ENCODE peak calls at places on chromosomes 13 and 19, in five cellular contexts. W, H, R, A and E are unnamed samples.

GRCh38 chr19:35204799-35205732 is 23.5 kb downstream of the FAM187B start:
- DNase-seq in W (peak), H (no peak), R (no peak), A (no peak), E (no peak)

GRCh38 chr13:79384022-79384610 is 21.9 kb downstream of the RBM26 start:
- DNase-seq in W (no peak), H (no peak), R (no peak), A (no peak), E (no peak)

GRCh38 chr19:3319643-3320353 is 46.6 kb upstream of the NFIC start:
- DNase-seq in W (no peak), H (no peak), R (no peak), A (no peak), E (no peak)

GRCh38 chr13:111505175-111505777 is 184.8 kb downstream of the TEX29 start:
- DNase-seq in W (no peak), H (no peak), R (peak), A (no peak), E (no peak)

GRCh38 chr13:45297456-45298205 is 43.4 kb downstream of the TPT1 start:
- DNase-seq in W (no peak), H (no peak), R (no peak), A (no peak), E (no peak)

GRCh38 chr13:99342723-99343315 is 35.6 kb upstream of the GPR183 start:
- DNase-seq in W (no peak), H (no peak), R (no peak), A (no peak), E (no peak)

GRCh38 chr13:24860775-24861174 is 96.8 kb downstream of the RNF17 start:
- DNase-seq in W (no peak), H (no peak), R (no peak), A (no peak), E (no peak)

GRCh38 chr13:103878891-103879605 is 812.8 kb upstream of the SLC10A2 start:
- DNase-seq in W (no peak), H (no peak), R (no peak), A (no peak), E (no peak)

GRCh38 chr13:33544308-33544707 is 258.8 kb upstream of the STARD13 start:
- DNase-seq in W (no peak), H (no peak), R (no peak), A (no peak), E (no peak)

GRCh38 chr13:100608906-100609305 is 20.3 kb upstream of the GGACT start:
- DNase-seq in W (no peak), H (no peak), R (no peak), A (no peak), E (no peak)

GRCh38 chr19:45475537-45476348 is 7.9 kb downstream of the FOSB start:
- DNase-seq in W (no peak), H (no peak), R (no peak), A (no peak), E (no peak)

GRCh38 chr13:36345438-36346221 is 564 bp downstream of the SPART start:
- DNase-seq in W (peak), H (peak), R (peak), A (peak), E (peak)

GRCh38 chr19:52094526-52094925 is 1.0 kb downstream of the ZNF841 start:
- DNase-seq in W (no peak), H (no peak), R (no peak), A (no peak), E (no peak)

GRCh38 chr19:17348700-17349099 is 11.3 kb downstream of the GTPBP3 start:
- DNase-seq in W (peak), H (no peak), R (peak), A (peak), E (no peak)

GRCh38 chr13:48710160-48710559 is 56.4 kb downstream of the CYSLTR2 start:
- DNase-seq in W (no peak), H (no peak), R (no peak), A (no peak), E (no peak)

GRCh38 chr19:34596989-34597388 is 80.0 kb downstream of the SCGB2B2 start:
- DNase-seq in W (no peak), H (no peak), R (no peak), A (no peak), E (no peak)

GRCh38 chr19:32862173-32862572 is 7.4 kb downstream of the SLC7A9 start:
- DNase-seq in W (no peak), H (no peak), R (no peak), A (no peak), E (no peak)

GRCh38 chr13:44388427-44388826 is 14.8 kb downstream of the SERP2 start:
- DNase-seq in W (peak), H (no peak), R (no peak), A (no peak), E (no peak)

GRCh38 chr19:11995174-11995573 is 30.3 kb downstream of the ZNF763 start:
- DNase-seq in W (no peak), H (no peak), R (no peak), A (no peak), E (no peak)

GRCh38 chr13:25347156-25347555 is 24.6 kb upstream of the ATP8A2 start:
- DNase-seq in W (no peak), H (no peak), R (no peak), A (no peak), E (no peak)

GRCh38 chr19:49691243-49692101 is 556 bp downstream of the CPT1C start:
- DNase-seq in W (peak), H (no peak), R (peak), A (no peak), E (no peak)

GRCh38 chr13:30318026-30318425 is 10.7 kb upstream of the KATNAL1 start:
- DNase-seq in W (no peak), H (no peak), R (no peak), A (no peak), E (no peak)

GRCh38 chr13:97967948-97968347 is 14.5 kb downstream of the IPO5 start:
- DNase-seq in W (no peak), H (no peak), R (no peak), A (no peak), E (no peak)

DNA sequence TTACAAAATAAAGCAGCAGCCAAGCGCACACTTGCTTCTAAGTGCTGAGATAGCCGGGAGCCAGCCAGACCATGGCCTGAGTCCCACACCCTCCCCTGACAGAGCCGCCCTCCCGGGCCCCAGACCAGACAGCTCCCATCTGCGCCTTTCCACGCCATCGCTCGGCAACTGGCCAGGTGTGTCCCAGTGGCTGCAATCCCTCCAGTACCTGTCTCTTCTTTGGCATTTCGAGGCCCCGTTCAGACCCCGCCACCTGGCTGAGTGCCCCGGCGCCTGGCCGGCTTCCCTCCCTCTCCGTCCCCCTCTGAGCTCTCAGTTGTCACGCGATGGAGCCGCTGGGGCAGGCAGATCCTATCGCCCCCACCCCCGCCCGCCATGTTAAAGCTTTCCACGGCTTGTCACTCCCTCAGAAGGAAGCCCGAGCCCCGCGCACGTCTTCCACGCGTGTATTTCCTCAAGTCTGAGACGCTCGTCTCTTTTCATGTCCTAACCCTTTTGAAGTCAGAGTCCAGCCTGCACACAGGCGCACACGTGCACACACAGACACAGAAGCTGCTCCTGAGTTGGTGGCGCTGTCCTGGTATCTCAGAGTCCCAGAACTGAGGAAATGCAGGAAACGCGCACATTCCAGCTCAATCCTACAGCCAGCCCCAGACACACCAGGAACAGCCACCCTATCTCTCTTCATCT is 7.9 kb downstream of the MLLT1 start:
- DNase-seq in W (peak), H (no peak), R (no peak), A (no peak), E (peak)
- H3K27ac ChIP-seq in W (peak), H (no peak), R (peak), A (no peak), E (peak)

DNA sequence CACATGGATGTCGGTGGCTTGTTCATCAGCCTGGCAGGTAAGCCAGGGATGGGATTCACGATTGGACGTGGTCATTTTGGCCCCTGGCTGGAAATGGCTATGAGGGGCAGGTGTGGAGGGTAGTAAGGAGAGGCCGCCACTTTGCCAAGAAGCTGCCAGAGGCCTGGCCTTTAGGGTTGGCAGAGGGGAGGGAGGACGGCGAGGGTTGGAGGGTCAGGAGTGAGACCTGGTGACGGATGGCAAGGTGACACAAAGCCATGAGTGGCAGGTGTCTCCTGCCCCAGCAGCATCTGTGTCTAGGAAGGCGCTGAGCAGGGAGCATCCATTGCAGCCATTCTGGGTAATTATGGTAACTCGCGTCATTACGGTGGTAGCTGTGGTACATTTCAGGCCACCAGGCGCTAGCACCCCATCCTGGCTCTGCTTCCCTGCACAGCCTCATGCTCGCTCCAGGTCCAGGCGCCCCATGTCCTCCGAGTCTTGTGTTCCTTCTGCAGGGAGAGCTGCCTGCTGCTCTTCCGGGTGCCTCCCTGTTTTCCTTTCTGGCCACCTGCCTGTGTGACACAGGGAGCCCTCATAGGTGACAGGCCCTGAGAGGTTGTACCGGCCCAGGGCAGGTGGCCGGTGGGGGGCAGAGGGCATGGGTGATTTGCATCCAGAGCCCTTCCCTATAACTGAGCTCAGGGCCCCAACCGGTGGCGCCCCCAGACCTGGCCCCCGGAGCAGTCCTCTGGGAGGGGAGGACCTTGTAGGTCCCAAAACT is 4.2 kb downstream of the SSBP4 start:
- DNase-seq in W (no peak), H (no peak), R (no peak), A (no peak), E (no peak)
- H3K27ac ChIP-seq in W (peak), H (no peak), R (no peak), A (no peak), E (no peak)

GRCh38 chr13:50122465-50122864 is 107.2 kb downstream of the KCNRG start:
- DNase-seq in W (no peak), H (no peak), R (no peak), A (no peak), E (no peak)
- H3K27ac ChIP-seq in W (peak), H (no peak), R (no peak), A (peak), E (no peak)

GRCh38 chr13:80436571-80437169 is 95.7 kb upstream of the SPRY2 start:
- DNase-seq in W (peak), H (no peak), R (no peak), A (no peak), E (no peak)
- H3K27ac ChIP-seq in W (peak), H (no peak), R (no peak), A (no peak), E (no peak)

DNA sequence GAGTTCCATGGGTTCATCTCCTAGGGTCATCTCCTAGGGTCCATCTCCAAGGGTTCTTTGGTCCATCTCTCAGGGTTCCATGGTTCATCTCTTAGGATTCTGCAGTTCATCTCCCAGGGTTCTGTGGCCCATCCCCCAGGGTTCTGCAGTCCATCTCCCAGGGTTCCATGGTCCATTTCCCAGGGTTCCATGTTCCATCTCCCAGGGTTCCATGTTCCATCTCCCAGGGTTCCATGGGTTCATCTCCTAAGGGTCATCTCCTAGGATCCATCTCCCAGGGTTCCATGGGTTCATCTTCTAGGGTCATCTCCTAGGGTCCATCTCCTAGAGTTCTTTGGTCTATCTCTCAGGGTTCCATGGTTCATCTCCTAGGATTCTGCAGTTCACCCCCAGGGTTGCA is 4.9 kb downstream of the TMEM59L start:
- DNase-seq in W (no peak), H (no peak), R (no peak), A (no peak), E (no peak)
- H3K27ac ChIP-seq in W (no peak), H (no peak), R (no peak), A (no peak), E (no peak)

DNA sequence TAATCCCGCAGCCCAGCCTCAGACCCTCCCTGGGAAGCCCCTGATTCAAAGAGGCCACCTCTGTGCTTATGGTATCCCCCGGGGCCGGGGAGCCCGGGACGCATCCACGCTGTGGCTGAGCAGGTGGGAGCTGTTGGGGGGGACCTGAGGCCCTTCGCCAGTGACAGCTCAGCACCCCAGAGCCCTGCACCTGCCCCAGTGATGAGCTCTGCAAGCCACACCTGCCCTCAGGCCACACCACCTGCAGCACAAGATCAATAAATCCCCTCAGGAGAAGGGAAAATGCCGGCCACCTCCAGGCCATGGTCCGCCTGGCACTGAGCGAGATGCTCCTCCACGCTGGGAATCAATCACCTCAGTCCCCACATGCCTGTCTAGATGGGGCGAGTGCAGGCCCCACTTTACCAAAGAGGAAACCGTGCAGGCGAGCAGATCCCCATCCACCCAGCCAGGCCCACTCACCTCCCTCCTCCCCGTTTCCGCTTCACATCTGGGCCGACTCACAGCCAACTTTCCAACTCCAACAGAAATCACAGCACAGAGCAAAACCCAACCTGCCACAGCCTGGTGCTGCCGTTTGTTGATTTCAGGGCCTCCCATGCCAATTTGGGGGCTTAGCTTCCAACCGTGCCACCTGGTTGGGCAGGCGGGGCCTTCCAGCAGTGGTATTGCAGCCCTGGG is 12.8 kb downstream of the MOB3A start:
- DNase-seq in W (no peak), H (no peak), R (no peak), A (no peak), E (no peak)
- H3K27ac ChIP-seq in W (peak), H (no peak), R (no peak), A (no peak), E (peak)